ENCODE peak calls at places on chromosome 4, in nine cellular contexts. One of them, this sample, is unnamed.

GRCh38 chr4:173153445-173153844 is 15.2 kb upstream of the GALNT7 start:
- DNase-seq in H7: no peak
- DNase-seq in left lung: no peak
- DNase-seq in CD8-positive, alpha-beta memory T cell: no peak
- DNase-seq in fibroblast of lung: no peak
- DNase-seq in lower leg skin: no peak
- DNase-seq in epithelial cell of esophagus: no peak
- DNase-seq in cardiac muscle cell: no peak
- DNase-seq in neural progenitor cell: no peak
- DNase-seq in this sample: no peak

GRCh38 chr4:148618856-148619255 is 176.6 kb upstream of the NR3C2 start:
- DNase-seq in H7: no peak
- DNase-seq in left lung: no peak
- DNase-seq in CD8-positive, alpha-beta memory T cell: no peak
- DNase-seq in fibroblast of lung: peak
- DNase-seq in lower leg skin: no peak
- DNase-seq in epithelial cell of esophagus: no peak
- DNase-seq in cardiac muscle cell: no peak
- DNase-seq in neural progenitor cell: no peak
- DNase-seq in this sample: no peak

GRCh38 chr4:37389967-37390580 is 145.5 kb downstream of the NWD2 start:
- DNase-seq in H7: peak
- DNase-seq in left lung: peak
- DNase-seq in CD8-positive, alpha-beta memory T cell: no peak
- DNase-seq in fibroblast of lung: peak
- DNase-seq in lower leg skin: no peak
- DNase-seq in epithelial cell of esophagus: peak
- DNase-seq in cardiac muscle cell: peak
- DNase-seq in neural progenitor cell: peak
- DNase-seq in this sample: no peak

GRCh38 chr4:14888790-14889189 is 113.5 kb upstream of the CPEB2 start:
- DNase-seq in H7: no peak
- DNase-seq in left lung: no peak
- DNase-seq in CD8-positive, alpha-beta memory T cell: no peak
- DNase-seq in fibroblast of lung: no peak
- DNase-seq in lower leg skin: no peak
- DNase-seq in epithelial cell of esophagus: peak
- DNase-seq in cardiac muscle cell: no peak
- DNase-seq in neural progenitor cell: no peak
- DNase-seq in this sample: no peak

GRCh38 chr4:1382776-1383727 is 23.2 kb downstream of the NKX1-1 start:
- DNase-seq in H7: no peak
- DNase-seq in left lung: peak
- DNase-seq in CD8-positive, alpha-beta memory T cell: no peak
- DNase-seq in fibroblast of lung: no peak
- DNase-seq in lower leg skin: peak
- DNase-seq in epithelial cell of esophagus: no peak
- DNase-seq in cardiac muscle cell: no peak
- DNase-seq in neural progenitor cell: no peak
- DNase-seq in this sample: no peak

GRCh38 chr4:121728798-121729226 is 32.0 kb upstream of the ANXA5 start:
- DNase-seq in H7: no peak
- DNase-seq in left lung: no peak
- DNase-seq in CD8-positive, alpha-beta memory T cell: no peak
- DNase-seq in fibroblast of lung: peak
- DNase-seq in lower leg skin: no peak
- DNase-seq in epithelial cell of esophagus: peak
- DNase-seq in cardiac muscle cell: no peak
- DNase-seq in neural progenitor cell: no peak
- DNase-seq in this sample: no peak

GRCh38 chr4:46993075-46994006 is at the start of gene GABRA4:
- DNase-seq in H7: peak
- DNase-seq in left lung: peak
- DNase-seq in CD8-positive, alpha-beta memory T cell: no peak
- DNase-seq in fibroblast of lung: peak
- DNase-seq in lower leg skin: no peak
- DNase-seq in epithelial cell of esophagus: peak
- DNase-seq in cardiac muscle cell: peak
- DNase-seq in neural progenitor cell: peak
- DNase-seq in this sample: no peak

GRCh38 chr4:140611854-140612253 is 43.1 kb upstream of the UCP1 start:
- DNase-seq in H7: no peak
- DNase-seq in left lung: no peak
- DNase-seq in CD8-positive, alpha-beta memory T cell: no peak
- DNase-seq in fibroblast of lung: peak
- DNase-seq in lower leg skin: no peak
- DNase-seq in epithelial cell of esophagus: peak
- DNase-seq in cardiac muscle cell: no peak
- DNase-seq in neural progenitor cell: no peak
- DNase-seq in this sample: no peak

GRCh38 chr4:144562019-144562740 is 83.8 kb upstream of the HHIP start:
- DNase-seq in H7: peak
- DNase-seq in left lung: no peak
- DNase-seq in CD8-positive, alpha-beta memory T cell: no peak
- DNase-seq in fibroblast of lung: no peak
- DNase-seq in lower leg skin: no peak
- DNase-seq in epithelial cell of esophagus: no peak
- DNase-seq in cardiac muscle cell: peak
- DNase-seq in neural progenitor cell: peak
- DNase-seq in this sample: no peak

GRCh38 chr4:74117024-74117534 is 18.1 kb upstream of the CXCL2 start:
- DNase-seq in H7: no peak
- DNase-seq in left lung: no peak
- DNase-seq in CD8-positive, alpha-beta memory T cell: no peak
- DNase-seq in fibroblast of lung: peak
- DNase-seq in lower leg skin: no peak
- DNase-seq in epithelial cell of esophagus: peak
- DNase-seq in cardiac muscle cell: no peak
- DNase-seq in neural progenitor cell: no peak
- DNase-seq in this sample: no peak

GRCh38 chr4:77538574-77539157 is 67.0 kb upstream of the CXCL13 start:
- DNase-seq in H7: no peak
- DNase-seq in left lung: no peak
- DNase-seq in CD8-positive, alpha-beta memory T cell: no peak
- DNase-seq in fibroblast of lung: peak
- DNase-seq in lower leg skin: no peak
- DNase-seq in epithelial cell of esophagus: peak
- DNase-seq in cardiac muscle cell: no peak
- DNase-seq in neural progenitor cell: no peak
- DNase-seq in this sample: no peak

GRCh38 chr4:140277576-140277975 is 95.9 kb upstream of the SCOC start:
- DNase-seq in H7: no peak
- DNase-seq in left lung: no peak
- DNase-seq in CD8-positive, alpha-beta memory T cell: no peak
- DNase-seq in fibroblast of lung: no peak
- DNase-seq in lower leg skin: no peak
- DNase-seq in epithelial cell of esophagus: peak
- DNase-seq in cardiac muscle cell: no peak
- DNase-seq in neural progenitor cell: no peak
- DNase-seq in this sample: no peak

GRCh38 chr4:133483600-133484246 is 334.6 kb downstream of the PCDH10 start:
- DNase-seq in H7: no peak
- DNase-seq in left lung: no peak
- DNase-seq in CD8-positive, alpha-beta memory T cell: no peak
- DNase-seq in fibroblast of lung: peak
- DNase-seq in lower leg skin: no peak
- DNase-seq in epithelial cell of esophagus: peak
- DNase-seq in cardiac muscle cell: peak
- DNase-seq in neural progenitor cell: peak
- DNase-seq in this sample: no peak

GRCh38 chr4:184980261-184980660 is 38.0 kb upstream of the HELT start:
- DNase-seq in H7: no peak
- DNase-seq in left lung: no peak
- DNase-seq in CD8-positive, alpha-beta memory T cell: no peak
- DNase-seq in fibroblast of lung: no peak
- DNase-seq in lower leg skin: no peak
- DNase-seq in epithelial cell of esophagus: no peak
- DNase-seq in cardiac muscle cell: no peak
- DNase-seq in neural progenitor cell: no peak
- DNase-seq in this sample: no peak

GRCh38 chr4:119659576-119659975 is 31.0 kb upstream of the PDE5A start:
- DNase-seq in H7: no peak
- DNase-seq in left lung: no peak
- DNase-seq in CD8-positive, alpha-beta memory T cell: no peak
- DNase-seq in fibroblast of lung: peak
- DNase-seq in lower leg skin: no peak
- DNase-seq in epithelial cell of esophagus: no peak
- DNase-seq in cardiac muscle cell: no peak
- DNase-seq in neural progenitor cell: no peak
- DNase-seq in this sample: no peak

GRCh38 chr4:73609688-73610087 is 10.5 kb downstream of the RASSF6 start:
- DNase-seq in H7: no peak
- DNase-seq in left lung: no peak
- DNase-seq in CD8-positive, alpha-beta memory T cell: no peak
- DNase-seq in fibroblast of lung: peak
- DNase-seq in lower leg skin: no peak
- DNase-seq in epithelial cell of esophagus: no peak
- DNase-seq in cardiac muscle cell: no peak
- DNase-seq in neural progenitor cell: no peak
- DNase-seq in this sample: no peak

DNA sequence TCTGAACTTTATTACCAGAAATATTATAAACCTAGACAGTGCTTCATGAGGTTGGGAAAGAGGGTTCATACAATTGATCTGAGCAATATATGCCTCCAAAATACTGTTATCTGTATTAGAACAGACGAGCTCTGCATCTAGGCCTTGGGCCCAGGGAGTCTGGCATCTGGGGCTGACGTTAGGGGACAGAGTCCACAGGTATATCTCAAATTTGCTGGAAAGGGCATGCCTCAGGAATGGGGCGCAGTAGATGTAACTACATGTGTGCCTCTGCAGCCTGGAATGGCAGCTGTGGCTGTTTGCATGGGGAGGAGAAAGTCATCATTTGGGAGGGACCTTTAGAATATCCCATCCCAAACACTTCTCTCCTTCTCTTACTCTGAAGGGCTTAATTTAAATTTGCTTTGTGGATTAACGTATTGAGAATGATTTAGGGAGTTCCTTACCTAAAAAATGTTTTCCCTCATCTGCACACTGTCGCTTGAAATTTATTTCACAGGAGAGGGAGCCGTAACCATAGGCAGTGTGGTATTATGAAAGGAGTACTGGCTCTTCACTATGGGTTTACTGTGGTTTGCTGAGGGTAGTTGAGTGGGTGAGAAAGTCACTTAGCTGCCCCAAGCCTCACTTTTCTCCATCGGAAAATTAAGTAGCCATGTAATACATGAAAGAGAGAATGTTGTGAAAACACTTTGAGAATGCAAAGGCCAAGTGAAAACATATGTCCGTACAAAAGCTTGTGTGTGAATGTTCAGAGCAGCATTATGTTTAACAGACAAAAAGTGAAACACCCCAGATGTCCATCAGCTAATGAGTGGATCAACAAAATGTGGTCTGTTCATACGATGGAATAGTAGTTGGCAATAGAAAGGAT is 5.9 kb downstream of the ADD1 start:
- DNase-seq in H7: no peak
- DNase-seq in left lung: no peak
- DNase-seq in CD8-positive, alpha-beta memory T cell: no peak
- DNase-seq in fibroblast of lung: no peak
- DNase-seq in lower leg skin: peak
- DNase-seq in epithelial cell of esophagus: no peak
- DNase-seq in cardiac muscle cell: no peak
- DNase-seq in neural progenitor cell: no peak
- DNase-seq in this sample: no peak
- H3K4me3 ChIP-seq in H7: no peak
- H3K4me3 ChIP-seq in left lung: no peak
- H3K4me3 ChIP-seq in CD8-positive, alpha-beta memory T cell: no peak
- H3K4me3 ChIP-seq in fibroblast of lung: no peak
- H3K4me3 ChIP-seq in lower leg skin: no peak
- H3K4me3 ChIP-seq in epithelial cell of esophagus: no peak
- H3K4me3 ChIP-seq in cardiac muscle cell: no peak
- H3K4me3 ChIP-seq in neural progenitor cell: no peak
- H3K4me3 ChIP-seq in this sample: no peak

GRCh38 chr4:52588097-52588496 is 71.0 kb downstream of the USP46 start:
- DNase-seq in H7: peak
- DNase-seq in left lung: no peak
- DNase-seq in CD8-positive, alpha-beta memory T cell: no peak
- DNase-seq in fibroblast of lung: peak
- DNase-seq in lower leg skin: no peak
- DNase-seq in epithelial cell of esophagus: peak
- DNase-seq in cardiac muscle cell: peak
- DNase-seq in neural progenitor cell: peak
- DNase-seq in this sample: no peak
- H3K4me3 ChIP-seq in H7: no peak
- H3K4me3 ChIP-seq in left lung: no peak
- H3K4me3 ChIP-seq in CD8-positive, alpha-beta memory T cell: no peak
- H3K4me3 ChIP-seq in fibroblast of lung: no peak
- H3K4me3 ChIP-seq in lower leg skin: no peak
- H3K4me3 ChIP-seq in epithelial cell of esophagus: no peak
- H3K4me3 ChIP-seq in cardiac muscle cell: no peak
- H3K4me3 ChIP-seq in neural progenitor cell: no peak
- H3K4me3 ChIP-seq in this sample: no peak

DNA sequence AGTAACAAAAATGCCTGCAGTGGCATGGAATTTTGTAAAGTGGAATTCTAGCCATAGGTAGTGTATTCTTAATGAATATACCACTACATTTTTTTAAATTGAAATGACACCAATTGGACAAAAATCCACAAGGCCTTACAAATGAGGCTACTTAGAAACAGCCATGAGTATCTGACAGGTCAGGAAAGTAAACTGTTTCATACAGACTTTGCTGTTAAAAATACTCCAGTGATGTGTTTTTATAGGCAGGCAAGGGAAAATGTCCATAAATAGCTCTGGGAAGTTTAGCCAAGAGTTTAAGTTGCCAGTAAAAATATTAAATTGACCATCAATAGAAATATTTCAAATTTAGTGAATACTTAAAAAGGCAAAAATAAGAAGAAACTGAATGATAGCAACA is 41.8 kb upstream of the PDLIM5 start:
- DNase-seq in H7: no peak
- DNase-seq in left lung: no peak
- DNase-seq in CD8-positive, alpha-beta memory T cell: no peak
- DNase-seq in fibroblast of lung: peak
- DNase-seq in lower leg skin: no peak
- DNase-seq in epithelial cell of esophagus: no peak
- DNase-seq in cardiac muscle cell: no peak
- DNase-seq in neural progenitor cell: no peak
- DNase-seq in this sample: no peak
- H3K4me3 ChIP-seq in H7: no peak
- H3K4me3 ChIP-seq in left lung: no peak
- H3K4me3 ChIP-seq in CD8-positive, alpha-beta memory T cell: no peak
- H3K4me3 ChIP-seq in fibroblast of lung: no peak
- H3K4me3 ChIP-seq in lower leg skin: no peak
- H3K4me3 ChIP-seq in epithelial cell of esophagus: no peak
- H3K4me3 ChIP-seq in cardiac muscle cell: no peak
- H3K4me3 ChIP-seq in neural progenitor cell: no peak
- H3K4me3 ChIP-seq in this sample: no peak

DNA sequence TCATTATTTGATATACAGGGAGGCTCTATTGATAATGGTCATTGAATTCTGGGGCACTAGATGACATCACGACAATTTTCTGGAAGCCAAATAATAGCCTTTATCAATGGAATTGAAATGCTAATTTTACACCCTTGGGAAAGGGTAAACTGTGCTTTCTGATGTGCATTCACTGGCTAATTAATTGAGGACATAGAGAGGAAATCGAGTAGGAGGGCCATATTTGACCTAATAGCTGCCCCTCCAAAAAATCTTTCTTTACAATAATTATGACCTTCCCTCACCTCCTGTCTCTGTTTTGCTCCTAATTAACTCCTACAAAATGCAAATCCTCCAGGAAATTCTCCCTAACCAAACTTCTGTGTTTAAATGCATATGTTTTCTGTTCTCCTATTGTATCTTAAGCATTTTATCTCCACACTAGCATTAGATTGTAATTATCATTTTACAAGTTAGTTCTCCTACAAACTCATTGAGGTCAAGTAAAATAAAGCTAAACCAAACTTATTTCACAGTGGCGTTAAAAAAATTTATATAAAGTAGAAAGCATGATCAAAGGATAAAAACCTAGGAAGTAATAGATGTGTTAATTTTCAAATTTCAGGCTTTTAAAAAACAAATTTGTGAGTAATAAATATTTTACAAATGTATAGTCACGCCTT is 1414.0 kb upstream of the AGA start:
- DNase-seq in H7: peak
- DNase-seq in left lung: no peak
- DNase-seq in CD8-positive, alpha-beta memory T cell: no peak
- DNase-seq in fibroblast of lung: no peak
- DNase-seq in lower leg skin: no peak
- DNase-seq in epithelial cell of esophagus: no peak
- DNase-seq in cardiac muscle cell: no peak
- DNase-seq in neural progenitor cell: no peak
- DNase-seq in this sample: no peak
- H3K4me3 ChIP-seq in H7: no peak
- H3K4me3 ChIP-seq in left lung: no peak
- H3K4me3 ChIP-seq in CD8-positive, alpha-beta memory T cell: no peak
- H3K4me3 ChIP-seq in fibroblast of lung: no peak
- H3K4me3 ChIP-seq in lower leg skin: no peak
- H3K4me3 ChIP-seq in epithelial cell of esophagus: no peak
- H3K4me3 ChIP-seq in cardiac muscle cell: no peak
- H3K4me3 ChIP-seq in neural progenitor cell: no peak
- H3K4me3 ChIP-seq in this sample: no peak